ENCODE peak calls at places on chromosomes 6 and 20, in five cellular contexts. One of them, this sample, is unnamed.

GRCh38 chr6:51350308-51350904 is 531.7 kb downstream of the TFAP2B start:
- DNase-seq in activated B cell treated with CpG ODN at 0.5 μM for 24 hours: no peak
- DNase-seq in cardiac fibroblast: peak; percentile 3
- DNase-seq in IMR-90: no peak
- DNase-seq in transverse colon: no peak
- DNase-seq in this sample: no peak

GRCh38 chr6:108518714-108519576 is 41.8 kb upstream of the FOXO3 start:
- DNase-seq in cardiac fibroblast: peak; percentile 51
- DNase-seq in transverse colon: no peak
- DNase-seq in activated B cell treated with CpG ODN at 0.5 μM for 24 hours: no peak
- DNase-seq in IMR-90: peak; percentile 33
- DNase-seq in this sample: no peak

GRCh38 chr6:31734703-31735500 is 1.4 kb downstream of the CLIC1 start:
- DNase-seq in IMR-90: peak; percentile 59
- DNase-seq in transverse colon: peak; percentile 84
- DNase-seq in activated B cell treated with CpG ODN at 0.5 μM for 24 hours: peak; percentile 49
- DNase-seq in cardiac fibroblast: peak; percentile 86
- DNase-seq in this sample: no peak

GRCh38 chr20:62575976-62576722 is 66.2 kb upstream of the SLCO4A1 start:
- DNase-seq in IMR-90: no peak
- DNase-seq in cardiac fibroblast: no peak
- DNase-seq in transverse colon: no peak
- DNase-seq in activated B cell treated with CpG ODN at 0.5 μM for 24 hours: no peak
- DNase-seq in this sample: no peak

GRCh38 chr6:10421508-10422281 is 6.8 kb upstream of the TFAP2A start:
- DNase-seq in IMR-90: no peak
- DNase-seq in transverse colon: no peak
- DNase-seq in activated B cell treated with CpG ODN at 0.5 μM for 24 hours: no peak
- DNase-seq in cardiac fibroblast: no peak
- DNase-seq in this sample: no peak

GRCh38 chr6:157891544-157892362 is 68.7 kb downstream of the SNX9 start:
- DNase-seq in activated B cell treated with CpG ODN at 0.5 μM for 24 hours: no peak
- DNase-seq in transverse colon: no peak
- DNase-seq in cardiac fibroblast: no peak
- DNase-seq in IMR-90: no peak
- DNase-seq in this sample: no peak

GRCh38 chr6:108594640-108595039 is 33.9 kb downstream of the FOXO3 start:
- DNase-seq in IMR-90: no peak
- DNase-seq in transverse colon: no peak
- DNase-seq in activated B cell treated with CpG ODN at 0.5 μM for 24 hours: no peak
- DNase-seq in cardiac fibroblast: no peak
- DNase-seq in this sample: no peak

GRCh38 chr6:169229611-169230321 is 23.9 kb downstream of the THBS2 start:
- DNase-seq in activated B cell treated with CpG ODN at 0.5 μM for 24 hours: no peak
- DNase-seq in IMR-90: no peak
- DNase-seq in transverse colon: no peak
- DNase-seq in cardiac fibroblast: peak; percentile 50
- DNase-seq in this sample: no peak

GRCh38 chr20:33689973-33690372 is 3.8 kb upstream of the E2F1 start:
- DNase-seq in activated B cell treated with CpG ODN at 0.5 μM for 24 hours: no peak
- DNase-seq in transverse colon: no peak
- DNase-seq in IMR-90: peak; percentile 66
- DNase-seq in cardiac fibroblast: peak; percentile 65
- DNase-seq in this sample: no peak

GRCh38 chr6:156782691-156783320 is 5.6 kb downstream of the ARID1B start:
- DNase-seq in cardiac fibroblast: peak; percentile 62
- DNase-seq in activated B cell treated with CpG ODN at 0.5 μM for 24 hours: no peak
- DNase-seq in transverse colon: no peak
- DNase-seq in IMR-90: no peak
- DNase-seq in this sample: no peak

GRCh38 chr6:99613398-99613704 is 6.7 kb downstream of the PRDM13 start:
- DNase-seq in cardiac fibroblast: peak; percentile 31
- DNase-seq in transverse colon: peak; percentile 38
- DNase-seq in IMR-90: peak; percentile 18
- DNase-seq in activated B cell treated with CpG ODN at 0.5 μM for 24 hours: peak; percentile 47
- DNase-seq in this sample: no peak
- TF ChIP-seq CTCF in cardiac fibroblast: peak; percentile 24
- TF ChIP-seq CTCF in transverse colon: no peak
- TF ChIP-seq CTCF in IMR-90: peak; percentile 35
- TF ChIP-seq CTCF in activated B cell treated with CpG ODN at 0.5 μM for 24 hours: no peak
- TF ChIP-seq CTCF in this sample: peak; percentile 66

GRCh38 chr20:14972690-14973089 is 635.3 kb upstream of the FLRT3 start:
- DNase-seq in activated B cell treated with CpG ODN at 0.5 μM for 24 hours: no peak
- DNase-seq in IMR-90: no peak
- DNase-seq in transverse colon: no peak
- DNase-seq in cardiac fibroblast: no peak
- DNase-seq in this sample: no peak
- TF ChIP-seq CTCF in activated B cell treated with CpG ODN at 0.5 μM for 24 hours: no peak
- TF ChIP-seq CTCF in IMR-90: no peak
- TF ChIP-seq CTCF in transverse colon: no peak
- TF ChIP-seq CTCF in cardiac fibroblast: no peak
- TF ChIP-seq CTCF in this sample: no peak

GRCh38 chr20:458766-459165 is 3.6 kb downstream of the TBC1D20 start:
- DNase-seq in activated B cell treated with CpG ODN at 0.5 μM for 24 hours: no peak
- DNase-seq in IMR-90: no peak
- DNase-seq in cardiac fibroblast: no peak
- DNase-seq in transverse colon: no peak
- DNase-seq in this sample: no peak

GRCh38 chr20:460180-460579 is 2.2 kb downstream of the TBC1D20 start:
- DNase-seq in activated B cell treated with CpG ODN at 0.5 μM for 24 hours: no peak
- DNase-seq in transverse colon: no peak
- DNase-seq in cardiac fibroblast: no peak
- DNase-seq in IMR-90: no peak
- DNase-seq in this sample: no peak

GRCh38 chr20:461254-462198 is 807 bp downstream of the TBC1D20 start:
- DNase-seq in activated B cell treated with CpG ODN at 0.5 μM for 24 hours: no peak
- DNase-seq in transverse colon: peak; percentile 57
- DNase-seq in cardiac fibroblast: peak; percentile 59
- DNase-seq in IMR-90: peak; percentile 42
- DNase-seq in this sample: peak; percentile 42

GRCh38 chr20:460707-461106 is 1.6 kb downstream of the TBC1D20 start:
- DNase-seq in cardiac fibroblast: peak; percentile 32
- DNase-seq in IMR-90: no peak
- DNase-seq in activated B cell treated with CpG ODN at 0.5 μM for 24 hours: no peak
- DNase-seq in transverse colon: no peak
- DNase-seq in this sample: no peak

GRCh38 chr20:462199-462991 is at the start of gene TBC1D20:
- DNase-seq in IMR-90: peak; percentile 84
- DNase-seq in cardiac fibroblast: peak; percentile 85
- DNase-seq in transverse colon: peak; percentile 89
- DNase-seq in activated B cell treated with CpG ODN at 0.5 μM for 24 hours: peak; percentile 91
- DNase-seq in this sample: peak; percentile 65
- TF ChIP-seq CTCF in IMR-90: peak; percentile 37
- TF ChIP-seq CTCF in cardiac fibroblast: peak; percentile 27
- TF ChIP-seq CTCF in transverse colon: peak; percentile 10
- TF ChIP-seq CTCF in activated B cell treated with CpG ODN at 0.5 μM for 24 hours: no peak
- TF ChIP-seq CTCF in this sample: no peak

GRCh38 chr20:41245086-41245707 is 72.3 kb downstream of the ZHX3 start:
- DNase-seq in activated B cell treated with CpG ODN at 0.5 μM for 24 hours: no peak
- DNase-seq in cardiac fibroblast: peak; percentile 43
- DNase-seq in transverse colon: no peak
- DNase-seq in IMR-90: peak; percentile 42
- DNase-seq in this sample: no peak
- TF ChIP-seq CTCF in activated B cell treated with CpG ODN at 0.5 μM for 24 hours: no peak
- TF ChIP-seq CTCF in cardiac fibroblast: peak; percentile 15
- TF ChIP-seq CTCF in transverse colon: peak; percentile 46
- TF ChIP-seq CTCF in IMR-90: no peak
- TF ChIP-seq CTCF in this sample: no peak

DNA sequence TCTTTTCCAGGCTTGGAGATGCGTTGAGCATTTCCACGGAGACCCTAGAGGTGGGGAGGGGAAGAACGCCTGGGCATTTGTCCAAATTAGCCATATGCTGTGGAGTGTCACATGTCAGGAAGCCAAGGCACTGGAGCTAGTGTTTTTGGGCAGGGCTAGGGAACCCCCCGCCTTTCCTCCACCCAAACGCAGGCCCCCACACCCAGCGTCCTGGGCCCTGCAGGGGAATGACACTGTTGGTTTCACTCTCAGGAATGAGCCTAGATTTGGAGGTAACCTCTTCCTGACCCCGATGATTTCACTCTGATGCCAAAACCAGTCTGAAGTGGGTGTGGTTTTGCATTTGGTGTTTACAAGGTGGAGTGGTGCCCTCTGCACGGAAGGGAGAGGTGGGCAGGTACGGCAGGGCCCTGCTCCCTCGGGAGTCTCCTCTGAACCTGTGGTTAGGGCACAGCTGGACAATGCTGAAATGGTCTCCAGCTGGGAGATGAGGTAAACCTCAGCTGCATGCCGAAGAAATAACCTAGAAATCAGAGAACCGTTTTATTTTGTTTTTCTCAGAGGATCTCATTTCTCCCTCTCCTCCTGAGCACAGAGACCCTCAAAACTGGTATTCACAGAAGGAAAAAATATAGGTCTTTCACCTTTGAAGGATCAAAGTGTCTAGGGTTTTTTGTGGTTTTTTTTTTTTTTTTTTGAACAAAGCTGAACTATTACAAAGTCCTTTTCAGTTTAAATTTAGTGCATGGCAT is 29.6 kb downstream of the MTHFD1L start:
- DNase-seq in IMR-90: peak; percentile 62
- DNase-seq in activated B cell treated with CpG ODN at 0.5 μM for 24 hours: no peak
- DNase-seq in transverse colon: no peak
- DNase-seq in cardiac fibroblast: peak; percentile 39
- DNase-seq in this sample: no peak
- TF ChIP-seq CTCF in IMR-90: peak; percentile 10
- TF ChIP-seq CTCF in activated B cell treated with CpG ODN at 0.5 μM for 24 hours: no peak
- TF ChIP-seq CTCF in transverse colon: no peak
- TF ChIP-seq CTCF in cardiac fibroblast: peak; percentile 14
- TF ChIP-seq CTCF in this sample: no peak

GRCh38 chr6:17214106-17214505 is 67.1 kb upstream of the RBM24 start:
- DNase-seq in cardiac fibroblast: no peak
- DNase-seq in activated B cell treated with CpG ODN at 0.5 μM for 24 hours: no peak
- DNase-seq in IMR-90: no peak
- DNase-seq in transverse colon: no peak
- DNase-seq in this sample: no peak

GRCh38 chr6:17207281-17207680 is 73.9 kb upstream of the RBM24 start:
- DNase-seq in cardiac fibroblast: no peak
- DNase-seq in IMR-90: peak; percentile 9
- DNase-seq in activated B cell treated with CpG ODN at 0.5 μM for 24 hours: no peak
- DNase-seq in transverse colon: no peak
- DNase-seq in this sample: no peak

GRCh38 chr6:17212541-17213371 is 68.4 kb upstream of the RBM24 start:
- DNase-seq in activated B cell treated with CpG ODN at 0.5 μM for 24 hours: no peak
- DNase-seq in cardiac fibroblast: no peak
- DNase-seq in IMR-90: no peak
- DNase-seq in transverse colon: no peak
- DNase-seq in this sample: no peak

GRCh38 chr6:17211101-17211500 is 70.1 kb upstream of the RBM24 start:
- DNase-seq in IMR-90: no peak
- DNase-seq in activated B cell treated with CpG ODN at 0.5 μM for 24 hours: no peak
- DNase-seq in transverse colon: no peak
- DNase-seq in cardiac fibroblast: no peak
- DNase-seq in this sample: no peak

DNA sequence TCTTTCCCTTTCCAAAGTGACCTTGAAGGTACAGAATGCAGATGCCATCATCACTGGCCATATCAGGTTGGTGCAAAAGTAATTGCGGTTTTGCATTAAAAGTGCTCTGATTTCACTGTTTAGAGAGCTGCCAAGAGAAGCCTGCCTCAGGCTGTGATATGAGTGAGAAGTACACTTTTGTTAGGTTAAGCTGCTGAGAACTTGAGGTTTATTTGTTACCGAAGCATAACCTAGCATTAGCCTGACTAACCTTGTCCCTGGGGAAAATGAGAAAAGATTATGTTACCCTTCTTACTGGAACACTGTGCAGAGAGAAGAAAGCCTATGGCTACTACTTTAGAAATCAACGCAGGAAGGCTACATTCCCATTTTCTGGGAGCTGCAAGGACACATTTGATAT is 70.5 kb upstream of the RBM24 start:
- DNase-seq in activated B cell treated with CpG ODN at 0.5 μM for 24 hours: no peak
- DNase-seq in transverse colon: no peak
- DNase-seq in cardiac fibroblast: no peak
- DNase-seq in IMR-90: no peak
- DNase-seq in this sample: no peak
- TF ChIP-seq CTCF in activated B cell treated with CpG ODN at 0.5 μM for 24 hours: no peak
- TF ChIP-seq CTCF in transverse colon: no peak
- TF ChIP-seq CTCF in cardiac fibroblast: no peak
- TF ChIP-seq CTCF in IMR-90: no peak
- TF ChIP-seq CTCF in this sample: no peak

DNA sequence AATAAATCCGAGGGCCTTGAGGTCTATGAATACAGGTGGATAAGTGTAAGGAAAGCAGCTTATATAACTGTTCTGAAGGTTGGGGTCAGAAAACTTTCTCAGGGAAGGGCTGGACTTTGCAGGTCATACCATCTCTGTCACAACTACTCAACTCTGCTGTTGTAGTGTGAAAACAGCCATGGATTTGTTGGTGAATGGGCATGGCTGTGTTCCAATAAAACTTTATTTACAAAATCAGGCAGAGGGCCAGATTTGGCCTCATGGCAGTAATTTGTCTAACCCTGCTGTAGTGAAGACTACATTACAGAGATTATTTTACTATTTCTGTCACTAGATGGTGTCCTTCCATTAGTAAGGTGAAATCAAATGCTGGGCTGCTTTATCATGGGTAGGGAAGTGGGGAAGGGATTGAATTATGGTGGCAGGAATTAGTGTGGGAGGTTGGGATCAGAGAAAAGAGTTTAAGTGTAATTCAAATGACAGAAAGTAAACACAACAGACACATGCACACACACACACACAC is 409.6 kb upstream of the CHD6 start:
- DNase-seq in IMR-90: no peak
- DNase-seq in cardiac fibroblast: no peak
- DNase-seq in transverse colon: no peak
- DNase-seq in activated B cell treated with CpG ODN at 0.5 μM for 24 hours: no peak
- DNase-seq in this sample: no peak
- TF ChIP-seq CTCF in IMR-90: no peak
- TF ChIP-seq CTCF in cardiac fibroblast: no peak
- TF ChIP-seq CTCF in transverse colon: no peak
- TF ChIP-seq CTCF in activated B cell treated with CpG ODN at 0.5 μM for 24 hours: no peak
- TF ChIP-seq CTCF in this sample: peak; percentile 8

GRCh38 chr6:25645916-25646315 is 6.1 kb upstream of the SCGN start:
- DNase-seq in cardiac fibroblast: no peak
- DNase-seq in transverse colon: no peak
- DNase-seq in activated B cell treated with CpG ODN at 0.5 μM for 24 hours: no peak
- DNase-seq in IMR-90: no peak
- DNase-seq in this sample: no peak
- TF ChIP-seq CTCF in cardiac fibroblast: no peak
- TF ChIP-seq CTCF in transverse colon: no peak
- TF ChIP-seq CTCF in activated B cell treated with CpG ODN at 0.5 μM for 24 hours: no peak
- TF ChIP-seq CTCF in IMR-90: no peak
- TF ChIP-seq CTCF in this sample: no peak

This sample was measured in progenitor cell of endocrine pancreas.